ENCODE peak calls at places on chromosomes 1 and 21, in eight cellular contexts. One of them, this sample, is unnamed.

GRCh38 chr1:9008236-9008635 is 18.0 kb downstream of the SLC2A7 start:
- DNase-seq in stimulated activated CD8-positive, alpha-beta memory T cell treated with anti-CD3 and anti-CD28 coated beads, Interleukin-2, amount 100 ng/mL, for 48 hours: no peak
- DNase-seq in kidney tubule cell: no peak
- DNase-seq in effector memory CD8-positive, alpha-beta T cell: no peak
- DNase-seq in HEK293T: no peak
- DNase-seq in fibroblast of the aortic adventitia: no peak
- DNase-seq in HuH-7: no peak
- DNase-seq in DMS153: no peak
- DNase-seq in this sample: no peak

GRCh38 chr1:94672934-94673333 is 131.4 kb upstream of the F3 start:
- DNase-seq in stimulated activated CD8-positive, alpha-beta memory T cell treated with anti-CD3 and anti-CD28 coated beads, Interleukin-2, amount 100 ng/mL, for 48 hours: no peak
- DNase-seq in kidney tubule cell: no peak
- DNase-seq in effector memory CD8-positive, alpha-beta T cell: no peak
- DNase-seq in HEK293T: no peak
- DNase-seq in fibroblast of the aortic adventitia: no peak
- DNase-seq in HuH-7: no peak
- DNase-seq in DMS153: no peak
- DNase-seq in this sample: no peak

GRCh38 chr1:181061891-181062777 is 26.4 kb upstream of the IER5 start:
- DNase-seq in stimulated activated CD8-positive, alpha-beta memory T cell treated with anti-CD3 and anti-CD28 coated beads, Interleukin-2, amount 100 ng/mL, for 48 hours: no peak
- DNase-seq in kidney tubule cell: no peak
- DNase-seq in effector memory CD8-positive, alpha-beta T cell: peak; percentile 10
- DNase-seq in HEK293T: no peak
- DNase-seq in fibroblast of the aortic adventitia: no peak
- DNase-seq in HuH-7: no peak
- DNase-seq in DMS153: no peak
- DNase-seq in this sample: no peak

GRCh38 chr1:226943156-226943555 is 3.1 kb downstream of the COQ8A start:
- DNase-seq in stimulated activated CD8-positive, alpha-beta memory T cell treated with anti-CD3 and anti-CD28 coated beads, Interleukin-2, amount 100 ng/mL, for 48 hours: no peak
- DNase-seq in kidney tubule cell: no peak
- DNase-seq in effector memory CD8-positive, alpha-beta T cell: no peak
- DNase-seq in HEK293T: no peak
- DNase-seq in fibroblast of the aortic adventitia: no peak
- DNase-seq in HuH-7: no peak
- DNase-seq in DMS153: no peak
- DNase-seq in this sample: no peak

GRCh38 chr21:40151611-40152010 is 284.4 kb downstream of the PCP4 start:
- DNase-seq in stimulated activated CD8-positive, alpha-beta memory T cell treated with anti-CD3 and anti-CD28 coated beads, Interleukin-2, amount 100 ng/mL, for 48 hours: no peak
- DNase-seq in kidney tubule cell: no peak
- DNase-seq in effector memory CD8-positive, alpha-beta T cell: no peak
- DNase-seq in HEK293T: no peak
- DNase-seq in fibroblast of the aortic adventitia: no peak
- DNase-seq in HuH-7: no peak
- DNase-seq in DMS153: no peak
- DNase-seq in this sample: no peak

GRCh38 chr1:7292714-7293419 is 478.2 kb upstream of the VAMP3 start:
- DNase-seq in stimulated activated CD8-positive, alpha-beta memory T cell treated with anti-CD3 and anti-CD28 coated beads, Interleukin-2, amount 100 ng/mL, for 48 hours: no peak
- DNase-seq in kidney tubule cell: no peak
- DNase-seq in effector memory CD8-positive, alpha-beta T cell: no peak
- DNase-seq in HEK293T: no peak
- DNase-seq in fibroblast of the aortic adventitia: no peak
- DNase-seq in HuH-7: no peak
- DNase-seq in DMS153: no peak
- DNase-seq in this sample: no peak

GRCh38 chr1:39214998-39215873 is 10.7 kb downstream of the MACF1 start:
- DNase-seq in stimulated activated CD8-positive, alpha-beta memory T cell treated with anti-CD3 and anti-CD28 coated beads, Interleukin-2, amount 100 ng/mL, for 48 hours: peak; percentile 28
- DNase-seq in kidney tubule cell: peak; percentile 51
- DNase-seq in effector memory CD8-positive, alpha-beta T cell: peak; percentile 26
- DNase-seq in HEK293T: no peak
- DNase-seq in fibroblast of the aortic adventitia: no peak
- DNase-seq in HuH-7: no peak
- DNase-seq in DMS153: no peak
- DNase-seq in this sample: peak; percentile 43

GRCh38 chr1:246771366-246771765 is 47.2 kb downstream of the SCCPDH start:
- DNase-seq in stimulated activated CD8-positive, alpha-beta memory T cell treated with anti-CD3 and anti-CD28 coated beads, Interleukin-2, amount 100 ng/mL, for 48 hours: no peak
- DNase-seq in kidney tubule cell: no peak
- DNase-seq in effector memory CD8-positive, alpha-beta T cell: no peak
- DNase-seq in HEK293T: no peak
- DNase-seq in fibroblast of the aortic adventitia: no peak
- DNase-seq in HuH-7: no peak
- DNase-seq in DMS153: no peak
- DNase-seq in this sample: no peak

GRCh38 chr1:25700626-25701025 is 84.0 kb downstream of the MAN1C1 start:
- DNase-seq in stimulated activated CD8-positive, alpha-beta memory T cell treated with anti-CD3 and anti-CD28 coated beads, Interleukin-2, amount 100 ng/mL, for 48 hours: no peak
- DNase-seq in kidney tubule cell: no peak
- DNase-seq in effector memory CD8-positive, alpha-beta T cell: no peak
- DNase-seq in HEK293T: peak; percentile 41
- DNase-seq in fibroblast of the aortic adventitia: no peak
- DNase-seq in HuH-7: peak; percentile 40
- DNase-seq in DMS153: no peak
- DNase-seq in this sample: no peak

This sample was measured in T-helper 2 cell treated with Interferon-gamma antibody and Interleukin-4, amounts not matched to agents 5 μg/mL and 100 μg/mL, for 36 hours.